ENCODE peak calls at places on chromosomes 3 and 15, in five cellular contexts. K, E, O, D and C are unnamed samples.

GRCh38 chr15:67741313-67741712 is 84.0 kb upstream of the SKOR1 start:
- DNase-seq in K (no peak), E (no peak), O (no peak), D (no peak), C (no peak)

GRCh38 chr15:90667063-90667754 is 49.9 kb upstream of the BLM start:
- DNase-seq in K (no peak), E (no peak), O (no peak), D (no peak), C (no peak)

GRCh38 chr15:98231696-98232440 is 271.4 kb downstream of the ARRDC4 start:
- DNase-seq in K (no peak), E (no peak), O (no peak), D (no peak), C (no peak)

GRCh38 chr15:67178569-67179210 is 75.8 kb downstream of the AAGAB start:
- DNase-seq in K (peak; percentile 69), E (no peak), O (no peak), D (peak; percentile 53), C (no peak)

GRCh38 chr15:69132430-69132829 is 28.0 kb upstream of the GLCE start:
- DNase-seq in K (no peak), E (no peak), O (no peak), D (no peak), C (no peak)

GRCh38 chr3:182108351-182108750 is 396.6 kb downstream of the SOX2 start:
- DNase-seq in K (no peak), E (no peak), O (no peak), D (no peak), C (no peak)

GRCh38 chr15:73760330-73760729 is 7.2 kb upstream of the INSYN1 start:
- DNase-seq in K (no peak), E (no peak), O (no peak), D (no peak), C (no peak)

GRCh38 chr15:63196846-63197245 is 7.4 kb downstream of the RAB8B start:
- DNase-seq in K (no peak), E (no peak), O (no peak), D (no peak), C (peak; percentile 45)

GRCh38 chr3:154758109-154758868 is 321.8 kb upstream of the MME start:
- DNase-seq in K (peak; percentile 25), E (no peak), O (no peak), D (no peak), C (peak; percentile 19)

GRCh38 chr3:143769663-143770062 is 78.6 kb downstream of the SLC9A9 start:
- DNase-seq in K (no peak), E (no peak), O (no peak), D (no peak), C (no peak)

GRCh38 chr15:36356978-36357582 is 222.3 kb upstream of the CDIN1 start:
- DNase-seq in K (no peak), E (no peak), O (no peak), D (no peak), C (peak; percentile 21)

GRCh38 chr3:11510001-11510760 is 133.5 kb downstream of the VGLL4 start:
- DNase-seq in K (no peak), E (no peak), O (no peak), D (no peak), C (peak; percentile 41)

GRCh38 chr3:124785966-124786365 is 55.7 kb downstream of the UMPS start:
- DNase-seq in K (no peak), E (no peak), O (no peak), D (no peak), C (no peak)

GRCh38 chr15:63362873-63363272 is 18.8 kb downstream of the CA12 start:
- DNase-seq in K (no peak), E (no peak), O (no peak), D (no peak), C (no peak)

GRCh38 chr3:31043184-31043819 is 148.8 kb upstream of the GADL1 start:
- DNase-seq in K (no peak), E (no peak), O (no peak), D (no peak), C (no peak)

GRCh38 chr15:40843183-40843884 is 514 bp upstream of the SPINT1 start:
- DNase-seq in K (no peak), E (no peak), O (no peak), D (no peak), C (no peak)

GRCh38 chr3:57068437-57069089 is 8.1 kb downstream of the SPATA12 start:
- DNase-seq in K (peak; percentile 68), E (peak; percentile 95), O (no peak), D (peak; percentile 33), C (no peak)

GRCh38 chr3:13874891-13875290 is 5.0 kb downstream of the WNT7A start:
- DNase-seq in K (no peak), E (no peak), O (no peak), D (no peak), C (no peak)

GRCh38 chr3:29552036-29552435 is 271.2 kb downstream of the RBMS3 start:
- DNase-seq in K (no peak), E (no peak), O (no peak), D (no peak), C (no peak)

GRCh38 chr15:86541540-86541939 is 461.9 kb downstream of the AGBL1 start:
- DNase-seq in K (no peak), E (no peak), O (no peak), D (no peak), C (no peak)

GRCh38 chr3:5891721-5892120 is 704.2 kb downstream of the EDEM1 start:
- DNase-seq in K (no peak), E (no peak), O (no peak), D (no peak), C (no peak)

GRCh38 chr3:179819379-179819778 is 166.5 kb downstream of the USP13 start:
- DNase-seq in K (no peak), E (no peak), O (no peak), D (no peak), C (no peak)

GRCh38 chr3:54356299-54357037 is 234.1 kb downstream of the CACNA2D3 start:
- DNase-seq in K (no peak), E (no peak), O (no peak), D (no peak), C (no peak)

GRCh38 chr3:140100479-140100878 is 165.5 kb downstream of the CLSTN2 start:
- DNase-seq in K (no peak), E (no peak), O (no peak), D (no peak), C (no peak)

GRCh38 chr15:58510715-58511465 is 79.1 kb downstream of the LIPC start:
- DNase-seq in K (no peak), E (no peak), O (no peak), D (no peak), C (no peak)

GRCh38 chr3:30299674-30300423 is 306.6 kb upstream of the TGFBR2 start:
- DNase-seq in K (no peak), E (no peak), O (peak; percentile 48), D (no peak), C (no peak)

GRCh38 chr3:105827959-105828358 is 40.9 kb downstream of the CBLB start:
- DNase-seq in K (peak; percentile 84), E (no peak), O (peak; percentile 21), D (peak; percentile 5), C (peak; percentile 5)

GRCh38 chr15:71115567-71116351 is 488 bp downstream of the THSD4 start:
- DNase-seq in K (peak; percentile 78), E (no peak), O (no peak), D (peak; percentile 55), C (peak; percentile 83)

GRCh38 chr15:59516655-59517461 is 78.9 kb downstream of the FAM81A start:
- DNase-seq in K (no peak), E (no peak), O (no peak), D (no peak), C (no peak)

GRCh38 chr3:55476515-55476914 is 10.6 kb downstream of the WNT5A start:
- DNase-seq in K (no peak), E (no peak), O (no peak), D (no peak), C (no peak)

GRCh38 chr3:133643611-133644010 is 18.1 kb downstream of the TOPBP1 start:
- DNase-seq in K (no peak), E (no peak), O (no peak), D (no peak), C (no peak)

GRCh38 chr15:88622605-88622975 is 1.4 kb downstream of the AEN start:
- DNase-seq in K (no peak), E (no peak), O (no peak), D (no peak), C (no peak)

GRCh38 chr15:88621789-88622604 is 857 bp downstream of the AEN start:
- DNase-seq in K (peak; percentile 45), E (no peak), O (peak; percentile 76), D (no peak), C (no peak)

GRCh38 chr15:88623061-88623460 is 1.9 kb downstream of the AEN start:
- DNase-seq in K (peak; percentile 81), E (no peak), O (peak; percentile 46), D (no peak), C (no peak)

GRCh38 chr15:88619796-88620195 is 1.3 kb upstream of the AEN start:
- DNase-seq in K (no peak), E (no peak), O (no peak), D (no peak), C (no peak)

DNA sequence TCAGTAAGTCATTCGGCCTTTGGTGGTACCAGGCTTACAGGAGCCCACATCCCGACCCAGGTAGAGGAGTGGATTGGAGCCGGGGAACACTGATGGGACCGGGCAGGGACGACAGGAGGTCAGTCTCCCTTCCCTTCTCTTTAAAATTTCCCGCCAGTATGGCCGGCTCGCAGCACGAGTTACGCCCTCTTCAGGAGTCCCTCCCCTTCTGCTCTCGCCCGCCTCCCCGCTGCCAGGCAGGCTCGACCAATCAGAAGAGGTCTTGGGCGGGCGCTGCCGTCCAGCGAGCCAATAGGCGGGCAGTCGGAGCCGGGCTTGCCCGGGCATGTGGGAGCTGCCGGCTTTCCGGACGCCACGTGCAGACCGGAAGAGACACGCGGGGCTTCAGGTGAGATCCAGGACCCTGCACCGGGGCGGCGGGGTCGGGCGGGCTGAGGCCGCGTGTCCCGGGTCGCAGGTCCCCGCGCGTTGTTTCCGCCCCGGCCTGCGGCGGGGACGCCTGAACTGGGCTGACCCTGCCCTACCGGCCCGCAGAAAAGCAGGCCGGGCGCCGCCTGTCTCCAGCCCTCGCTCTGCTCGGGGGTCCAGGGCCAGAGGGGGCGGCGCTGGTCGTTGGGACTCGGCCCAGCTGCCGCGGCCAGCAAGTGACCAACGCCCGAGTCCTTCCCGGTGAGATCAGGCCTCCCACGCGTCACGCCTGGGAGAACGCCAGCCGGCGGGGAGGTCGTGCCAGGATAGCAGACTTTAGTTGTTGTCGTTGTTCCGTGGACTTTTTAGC is at the start of gene AEN:
- DNase-seq in K (peak; percentile 97), E (peak; percentile 86), O (peak; percentile 92), D (peak; percentile 99), C (peak; percentile 99)
- TF ChIP-seq EP300 in K (no peak), E (no peak), O (no peak), D (no peak), C (no peak)

GRCh38 chr15:42549782-42550392 is 1.2 kb downstream of the HAUS2 start:
- DNase-seq in K (no peak), E (no peak), O (no peak), D (no peak), C (no peak)
- TF ChIP-seq SMC3 in K (no peak), E (no peak), O (no peak), D (no peak), C (no peak)

DNA sequence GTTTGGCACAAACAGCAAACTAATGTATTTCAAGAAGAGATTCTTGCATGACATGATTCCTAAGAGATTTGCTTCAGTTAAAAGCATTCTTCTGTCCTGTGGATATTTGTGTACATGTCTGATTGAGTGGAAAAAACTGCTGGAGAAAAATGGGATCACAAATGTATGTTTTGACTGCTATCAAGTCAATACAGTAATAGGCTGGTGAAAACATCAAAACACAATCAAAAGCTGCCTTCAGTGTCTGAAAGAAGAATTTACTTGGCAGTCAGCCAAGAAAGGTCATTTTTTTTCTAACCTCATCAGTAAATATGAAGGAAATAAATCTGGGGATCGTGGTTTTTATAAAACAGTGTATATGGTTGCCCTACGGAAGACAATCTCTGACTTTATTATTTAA is 1214.8 kb downstream of the NSUN3 start:
- DNase-seq in K (no peak), E (no peak), O (no peak), D (no peak), C (no peak)
- TF ChIP-seq EP300 in K (no peak), E (no peak), O (no peak), D (no peak), C (no peak)

GRCh38 chr15:89194608-89195007 is 26.8 kb downstream of the RLBP1 start:
- DNase-seq in K (no peak), E (no peak), O (no peak), D (no peak), C (no peak)
- TF ChIP-seq SMC3 in K (no peak), E (no peak), O (no peak), D (no peak), C (no peak)